ENCODE peak calls at places on chromosomes 11 and 22, in six cellular contexts. K, X, N, P, Z and R are unnamed samples.

GRCh38 chr11:14270690-14271542 is 88.1 kb downstream of the RRAS2 start:
- DNase-seq in Z (peak), X (no peak), P (no peak), K (no peak), N (no peak), R (no peak)

GRCh38 chr11:112163875-112164521 is at the start of gene IL18:
- DNase-seq in P (peak), X (peak), K (peak), N (no peak), Z (peak), R (peak)

GRCh38 chr11:19679952-19680823 is 32.4 kb upstream of the NAV2 start:
- DNase-seq in P (peak), Z (peak), X (peak), K (peak), N (peak), R (peak)

GRCh38 chr11:130042093-130042591 is 27.6 kb upstream of the APLP2 start:
- DNase-seq in X (no peak), N (peak), K (no peak), Z (peak), P (no peak), R (no peak)

GRCh38 chr11:58916637-58917036 is 22.7 kb upstream of the GLYATL1 start:
- DNase-seq in Z (no peak), X (no peak), P (no peak), N (no peak), K (no peak), R (no peak)

GRCh38 chr11:8032122-8032521 is 45.0 kb downstream of the EIF3F start:
- DNase-seq in Z (no peak), X (peak), P (no peak), N (no peak), K (no peak), R (no peak)

GRCh38 chr11:109062445-109062844 is 359.5 kb upstream of the C11orf87 start:
- DNase-seq in X (no peak), P (no peak), N (no peak), K (no peak), Z (no peak), R (no peak)

GRCh38 chr11:76135491-76135890 is 70.8 kb downstream of the WNT11 start:
- DNase-seq in Z (no peak), X (no peak), P (no peak), N (no peak), K (no peak), R (no peak)

GRCh38 chr11:79600747-79601146 is 159.9 kb upstream of the TENM4 start:
- DNase-seq in P (no peak), N (no peak), K (no peak), X (no peak), Z (no peak), R (no peak)

GRCh38 chr11:26953770-26954392 is 40.0 kb upstream of the FIBIN start:
- DNase-seq in P (no peak), K (no peak), N (no peak), Z (no peak), X (no peak), R (no peak)

GRCh38 chr22:32591620-32592019 is 117.0 kb downstream of the FBXO7 start:
- DNase-seq in N (no peak), Z (peak), X (no peak), P (no peak), K (no peak), R (no peak)

GRCh38 chr11:2460540-2461252 is 15.9 kb downstream of the KCNQ1 start:
- DNase-seq in Z (no peak), P (no peak), K (peak), N (no peak), X (peak), R (no peak)

GRCh38 chr11:18277560-18278271 is 11.7 kb downstream of the SAA1 start:
- DNase-seq in X (no peak), Z (peak), P (no peak), N (no peak), K (peak), R (no peak)

GRCh38 chr11:126072141-126072741 is 9.6 kb upstream of the CDON start:
- DNase-seq in P (peak), X (no peak), K (no peak), N (no peak), Z (no peak), R (no peak)

GRCh38 chr11:72655014-72655413 is 19.2 kb downstream of the PDE2A start:
- DNase-seq in K (no peak), P (no peak), X (no peak), N (no peak), Z (no peak), R (no peak)

GRCh38 chr22:46896568-46897245 is 134.3 kb downstream of the TBC1D22A start:
- DNase-seq in N (no peak), Z (no peak), P (no peak), X (no peak), K (no peak), R (no peak)

GRCh38 chr22:27302501-27302900 is 499.1 kb downstream of the MN1 start:
- DNase-seq in P (no peak), Z (no peak), N (no peak), X (no peak), K (no peak), R (no peak)

GRCh38 chr11:109772846-109773400 is 320.3 kb upstream of the ZC3H12C start:
- DNase-seq in N (no peak), K (no peak), X (no peak), P (no peak), Z (no peak), R (no peak)

GRCh38 chr11:16945671-16946469 is 68.3 kb downstream of the PLEKHA7 start:
- DNase-seq in N (no peak), P (peak), Z (peak), X (no peak), K (peak), R (peak)

GRCh38 chr22:50329236-50329635 is 2.4 kb upstream of the DENND6B start:
- DNase-seq in Z (peak), P (no peak), N (no peak), K (no peak), X (no peak), R (no peak)

GRCh38 chr11:65124480-65125196 is 2.5 kb downstream of the MRPL49 start:
- DNase-seq in P (no peak), N (no peak), X (no peak), K (no peak), Z (no peak), R (no peak)

GRCh38 chr11:2581931-2582435 is 117.8 kb downstream of the KCNQ1OT1 start:
- DNase-seq in K (no peak), Z (no peak), N (no peak), P (no peak), X (peak), R (peak)

GRCh38 chr11:73990727-73991126 is 8.1 kb upstream of the UCP2 start:
- DNase-seq in P (no peak), K (no peak), N (no peak), X (no peak), Z (no peak), R (no peak)

GRCh38 chr22:36197065-36197440 is 4.6 kb downstream of the APOL4 start:
- DNase-seq in K (peak), Z (peak), N (no peak), P (peak), X (no peak), R (peak)

GRCh38 chr11:72240461-72241289 is 3.3 kb downstream of the PHOX2A start:
- DNase-seq in N (no peak), Z (no peak), X (no peak), P (peak), K (no peak), R (no peak)

GRCh38 chr11:63666874-63667273 is 4.3 kb downstream of the ATL3 start:
- DNase-seq in K (no peak), P (no peak), N (no peak), X (no peak), Z (no peak), R (no peak)